ENCODE peak calls at places on chromosomes 7 and 10, in six cellular contexts. Y is B cell, T is PC-3, F is astrocyte, Q is A549, V is right atrium auricular region. L is an unnamed sample.

GRCh38 chr7:44958645-44959344 is 20.0 kb downstream of the MYO1G start:
- DNase-seq in T (no peak), V (no peak), F (no peak), Q (no peak), Y (no peak), L (no peak)

GRCh38 chr10:131206136-131206995 is 105.2 kb downstream of the TCERG1L start:
- DNase-seq in V (no peak), F (no peak), Q (no peak), Y (no peak), T (no peak), L (no peak)

GRCh38 chr10:42475168-42476098 is 162.9 kb downstream of the ZNF33B start:
- DNase-seq in F (no peak), Q (no peak), V (no peak), T (peak), Y (no peak), L (no peak)

GRCh38 chr10:21532694-21533576 is 1.1 kb upstream of the MLLT10 start:
- DNase-seq in V (no peak), F (no peak), Y (no peak), T (no peak), Q (peak), L (no peak)

GRCh38 chr10:30171601-30172000 is 112.2 kb upstream of the JCAD start:
- DNase-seq in T (no peak), F (no peak), Q (no peak), Y (no peak), V (no peak), L (no peak)

GRCh38 chr7:128832880-128833147 is 2.6 kb downstream of the FLNC start:
- DNase-seq in V (no peak), Y (no peak), Q (no peak), T (no peak), F (no peak), L (no peak)

GRCh38 chr10:103659674-103660363 is 166.3 kb downstream of the NEURL1 start:
- DNase-seq in V (peak), Q (no peak), T (no peak), Y (peak), F (peak), L (peak)

GRCh38 chr7:113128028-113128427 is 9.7 kb upstream of the SMIM30 start:
- DNase-seq in T (peak), V (no peak), Y (no peak), Q (no peak), F (peak), L (no peak)

GRCh38 chr7:2059964-2060700 is 172.6 kb downstream of the MAD1L1 start:
- DNase-seq in T (no peak), V (no peak), Y (no peak), F (no peak), Q (no peak), L (no peak)

GRCh38 chr7:44631458-44632115 is 25.2 kb downstream of the OGDH start:
- DNase-seq in Q (no peak), F (peak), V (no peak), T (no peak), Y (no peak), L (no peak)

GRCh38 chr10:122847782-122848604 is 2.3 kb upstream of the CUZD1 start:
- DNase-seq in V (no peak), F (no peak), T (no peak), Y (no peak), Q (no peak), L (no peak)

GRCh38 chr10:32377458-32378370 is 30.8 kb upstream of the EPC1 start:
- DNase-seq in V (no peak), F (peak), Q (peak), T (peak), Y (peak), L (no peak)
- TF ChIP-seq CTCF in V (peak), F (peak), Q (peak), T (peak), Y (peak), L (peak)

DNA sequence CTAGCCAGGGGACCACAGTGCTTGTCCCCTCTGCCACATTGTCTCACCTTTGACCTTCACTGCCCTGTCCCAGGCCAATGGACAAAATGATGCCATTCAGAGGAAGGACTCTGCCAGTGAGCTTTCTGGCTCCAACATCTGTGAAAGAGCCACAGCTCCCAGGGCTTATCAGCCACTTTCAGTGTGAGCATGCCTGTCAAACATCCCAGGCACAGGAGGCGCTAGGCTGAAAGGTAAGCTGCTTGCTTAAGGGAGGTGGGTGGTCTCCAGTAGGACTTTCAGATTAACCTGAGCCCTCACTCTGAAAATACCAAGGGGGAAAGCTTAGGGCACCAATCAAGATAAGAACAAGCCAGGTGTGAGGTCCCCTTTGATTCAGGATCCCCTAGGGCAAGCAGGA is 59.8 kb upstream of the GDF10 start:
- DNase-seq in Y (no peak), F (no peak), Q (no peak), V (no peak), T (no peak), L (no peak)
- TF ChIP-seq CTCF in Y (no peak), F (no peak), Q (no peak), V (no peak), T (no peak), L (no peak)

GRCh38 chr10:49612513-49613159 is 1.2 kb upstream of the CHAT start:
- DNase-seq in Y (no peak), Q (no peak), V (no peak), T (peak), F (no peak), L (peak)
- TF ChIP-seq CTCF in Y (no peak), Q (no peak), V (no peak), T (peak), F (no peak), L (no peak)

GRCh38 chr7:33807779-33808482 is 97.4 kb upstream of the BMPER start:
- DNase-seq in T (peak), V (no peak), F (peak), Q (peak), Y (no peak), L (no peak)
- TF ChIP-seq CTCF in T (peak), V (peak), F (peak), Q (peak), Y (no peak), L (peak)

DNA sequence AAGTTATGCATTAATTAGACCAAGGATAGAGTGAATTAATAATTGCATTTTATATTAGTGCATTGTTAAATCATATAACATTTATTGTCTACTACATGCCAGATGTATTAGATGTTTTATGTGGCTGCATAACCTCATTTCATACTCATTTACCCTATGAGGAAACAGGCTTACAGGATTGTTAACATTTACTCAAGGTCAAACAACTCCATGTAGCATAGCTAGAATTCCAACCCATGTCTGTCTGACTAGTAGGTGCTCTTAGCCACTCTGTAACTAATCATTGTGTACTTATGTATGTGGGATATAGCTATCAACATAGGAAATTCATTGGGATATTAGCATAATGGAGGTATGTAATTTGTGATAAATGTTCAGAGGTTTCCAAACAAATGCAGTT is 46.3 kb downstream of the PHYHIPL start:
- DNase-seq in T (no peak), F (peak), V (no peak), Q (no peak), Y (no peak), L (no peak)
- TF ChIP-seq CTCF in T (no peak), F (no peak), V (no peak), Q (no peak), Y (no peak), L (no peak)

DNA sequence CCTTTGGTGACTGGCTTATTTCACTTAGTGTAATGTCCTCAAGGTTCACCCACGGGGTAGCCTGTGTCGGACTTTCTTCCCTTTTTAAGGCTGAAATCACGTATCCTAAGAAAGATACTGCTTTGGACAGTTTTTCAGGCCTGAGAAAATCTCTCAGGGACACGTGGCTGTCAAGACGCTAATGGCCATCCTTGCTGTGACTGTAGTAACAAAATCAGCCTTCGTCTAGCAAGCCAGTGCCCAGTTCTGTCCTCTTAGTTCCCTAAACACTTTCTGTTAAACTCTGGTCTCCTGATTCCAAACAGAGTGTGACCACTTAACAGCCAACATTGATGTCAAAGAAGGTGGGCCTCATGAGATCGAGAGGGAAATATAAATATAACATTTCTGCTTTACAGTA is 304.9 kb downstream of the FRMD4A start:
- DNase-seq in T (no peak), Y (no peak), V (no peak), Q (no peak), F (no peak), L (no peak)
- TF ChIP-seq CTCF in T (no peak), Y (no peak), V (no peak), Q (no peak), F (no peak), L (no peak)

DNA sequence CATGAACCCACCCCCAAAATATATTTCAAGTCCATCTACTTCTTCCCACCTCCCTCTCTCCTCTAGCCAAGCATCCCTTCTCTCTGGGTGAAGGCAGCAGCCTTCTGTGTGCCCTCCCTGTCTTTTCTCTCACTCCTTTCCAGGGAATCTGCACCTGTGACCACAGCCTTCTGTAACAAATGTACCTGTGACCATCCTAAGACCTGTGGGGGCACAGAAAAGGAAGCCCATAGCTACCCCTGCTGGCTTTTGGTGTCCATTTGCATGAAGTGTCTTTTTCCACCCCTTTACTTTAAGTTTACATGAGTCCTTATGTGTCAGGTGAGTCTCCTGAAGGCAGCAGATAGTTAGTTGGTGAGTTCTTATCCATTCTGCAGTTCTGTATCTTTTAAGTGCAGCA is 2.0 kb upstream of the TBXAS1 start:
- DNase-seq in Y (no peak), V (no peak), Q (peak), F (no peak), T (peak), L (no peak)
- TF ChIP-seq CTCF in Y (no peak), V (peak), Q (no peak), F (no peak), T (no peak), L (peak)